ENCODE peak calls at places on chromosomes 13 and 19, in eight cellular contexts. F, P, G, E, I, J, C and A are unnamed samples.

GRCh38 chr13:26614721-26615120 is 57.2 kb downstream of the WASF3 start:
- DNase-seq in F (no peak), P (no peak), G (no peak), E (no peak), I (no peak), J (no peak), C (no peak), A (no peak)

GRCh38 chr13:41645313-41645712 is 188.0 kb downstream of the RGCC start:
- DNase-seq in F (no peak), P (peak), G (peak), E (no peak), I (peak), J (no peak), C (peak), A (peak)

GRCh38 chr19:52227196-52227940 is 37.5 kb downstream of the PPP2R1A start:
- DNase-seq in F (no peak), P (no peak), G (no peak), E (no peak), I (no peak), J (no peak), C (no peak), A (no peak)

GRCh38 chr13:106104281-106104901 is 431.1 kb downstream of the EFNB2 start:
- DNase-seq in F (peak), P (peak), G (peak), E (no peak), I (peak), J (peak), C (peak), A (peak)

GRCh38 chr13:36986462-36987240 is 12.5 kb downstream of the ALG5 start:
- DNase-seq in F (no peak), P (no peak), G (no peak), E (no peak), I (no peak), J (no peak), C (no peak), A (no peak)

GRCh38 chr13:48412881-48413351 is at the start of gene LPAR6:
- DNase-seq in F (peak), P (peak), G (peak), E (no peak), I (peak), J (no peak), C (no peak), A (peak)

GRCh38 chr19:4707956-4708650 is 15.5 kb downstream of the DPP9 start:
- DNase-seq in F (no peak), P (no peak), G (peak), E (no peak), I (peak), J (no peak), C (no peak), A (peak)

GRCh38 chr19:14473073-14473790 is 1.9 kb downstream of the PTGER1 start:
- DNase-seq in F (no peak), P (no peak), G (no peak), E (no peak), I (no peak), J (no peak), C (no peak), A (no peak)